ENCODE peak calls at places on chromosomes 11 and 22, in five cellular contexts. One of them, this sample, is unnamed. For H3K4me1, the result is how much of the 10 kb centered on the place peaks cover.

GRCh38 chr11:132158091-132158490 is 787.7 kb downstream of the NTM start:
- DNase-seq in left ventricle myocardium inferior: no peak
- DNase-seq in GM12878: no peak
- DNase-seq in heart right ventricle: no peak
- DNase-seq in cardiac muscle cell: peak
- DNase-seq in this sample: no peak

GRCh38 chr11:112620621-112621394 is 340.4 kb upstream of the NCAM1 start:
- DNase-seq in GM12878: peak
- DNase-seq in cardiac muscle cell: no peak
- DNase-seq in left ventricle myocardium inferior: no peak
- DNase-seq in heart right ventricle: no peak
- DNase-seq in this sample: no peak

GRCh38 chr11:58027341-58027740 is 3.4 kb upstream of the OR6Q1 start:
- DNase-seq in left ventricle myocardium inferior: no peak
- DNase-seq in cardiac muscle cell: no peak
- DNase-seq in heart right ventricle: no peak
- DNase-seq in GM12878: no peak
- DNase-seq in this sample: no peak

GRCh38 chr11:44311339-44312261 is 1.7 kb upstream of the ALX4 start:
- DNase-seq in heart right ventricle: no peak
- DNase-seq in GM12878: no peak
- DNase-seq in left ventricle myocardium inferior: no peak
- DNase-seq in cardiac muscle cell: no peak
- DNase-seq in this sample: peak

GRCh38 chr11:76724162-76724768 is 53.7 kb upstream of the LRRC32 start:
- DNase-seq in heart right ventricle: no peak
- DNase-seq in GM12878: no peak
- DNase-seq in cardiac muscle cell: peak
- DNase-seq in left ventricle myocardium inferior: no peak
- DNase-seq in this sample: no peak

GRCh38 chr11:44564653-44565007 is 833 bp upstream of the CD82 start:
- DNase-seq in GM12878: no peak
- DNase-seq in cardiac muscle cell: no peak
- DNase-seq in heart right ventricle: peak
- DNase-seq in left ventricle myocardium inferior: peak
- DNase-seq in this sample: no peak

GRCh38 chr11:76677010-76677771 is 6.6 kb upstream of the LRRC32 start:
- DNase-seq in cardiac muscle cell: no peak
- DNase-seq in GM12878: no peak
- DNase-seq in left ventricle myocardium inferior: no peak
- DNase-seq in heart right ventricle: no peak
- DNase-seq in this sample: no peak

GRCh38 chr22:25970996-25971811 is 198.1 kb upstream of the SEZ6L start:
- DNase-seq in cardiac muscle cell: no peak
- DNase-seq in GM12878: peak
- DNase-seq in heart right ventricle: no peak
- DNase-seq in left ventricle myocardium inferior: no peak
- DNase-seq in this sample: no peak

GRCh38 chr11:18064450-18065048 is 18.5 kb upstream of the TPH1 start:
- DNase-seq in GM12878: no peak
- DNase-seq in left ventricle myocardium inferior: no peak
- DNase-seq in cardiac muscle cell: no peak
- DNase-seq in heart right ventricle: no peak
- DNase-seq in this sample: no peak

GRCh38 chr11:112613051-112613972 is 347.9 kb upstream of the NCAM1 start:
- DNase-seq in left ventricle myocardium inferior: no peak
- DNase-seq in cardiac muscle cell: no peak
- DNase-seq in heart right ventricle: no peak
- DNase-seq in GM12878: no peak
- DNase-seq in this sample: no peak

GRCh38 chr11:86489442-86489841 is 114.8 kb downstream of the CCDC81 start:
- DNase-seq in GM12878: no peak
- DNase-seq in cardiac muscle cell: no peak
- DNase-seq in left ventricle myocardium inferior: no peak
- DNase-seq in heart right ventricle: no peak
- DNase-seq in this sample: no peak

GRCh38 chr11:114256176-114256897 is 39.9 kb upstream of the NNMT start:
- DNase-seq in heart right ventricle: no peak
- DNase-seq in left ventricle myocardium inferior: no peak
- DNase-seq in GM12878: no peak
- DNase-seq in cardiac muscle cell: no peak
- DNase-seq in this sample: no peak

GRCh38 chr11:80855975-80856524 is 1415.2 kb upstream of the TENM4 start:
- DNase-seq in GM12878: no peak
- DNase-seq in cardiac muscle cell: no peak
- DNase-seq in heart right ventricle: no peak
- DNase-seq in left ventricle myocardium inferior: no peak
- DNase-seq in this sample: no peak

GRCh38 chr11:74320538-74320937 is 9.1 kb upstream of the P4HA3 start:
- DNase-seq in GM12878: no peak
- DNase-seq in heart right ventricle: no peak
- DNase-seq in left ventricle myocardium inferior: no peak
- DNase-seq in cardiac muscle cell: no peak
- DNase-seq in this sample: no peak

GRCh38 chr11:129950319-129951034 is 52.2 kb downstream of the PRDM10 start:
- DNase-seq in left ventricle myocardium inferior: peak
- DNase-seq in GM12878: no peak
- DNase-seq in cardiac muscle cell: no peak
- DNase-seq in heart right ventricle: no peak
- DNase-seq in this sample: no peak

GRCh38 chr11:8109675-8110074 is 28.7 kb downstream of the TUB start:
- DNase-seq in left ventricle myocardium inferior: no peak
- DNase-seq in heart right ventricle: no peak
- DNase-seq in cardiac muscle cell: no peak
- DNase-seq in GM12878: no peak
- DNase-seq in this sample: no peak

GRCh38 chr22:22591348-22592299 is 32.6 kb upstream of the PRAME start:
- DNase-seq in heart right ventricle: no peak
- DNase-seq in GM12878: no peak
- DNase-seq in cardiac muscle cell: no peak
- DNase-seq in left ventricle myocardium inferior: no peak
- DNase-seq in this sample: no peak

GRCh38 chr22:24391836-24392217 is 35.6 kb upstream of the ADORA2A start:
- DNase-seq in left ventricle myocardium inferior: no peak
- DNase-seq in GM12878: no peak
- DNase-seq in heart right ventricle: no peak
- DNase-seq in cardiac muscle cell: no peak
- DNase-seq in this sample: no peak

GRCh38 chr11:9386086-9386485 is 1.6 kb downstream of the IPO7 start:
- DNase-seq in left ventricle myocardium inferior: no peak
- DNase-seq in heart right ventricle: no peak
- DNase-seq in GM12878: no peak
- DNase-seq in cardiac muscle cell: no peak
- DNase-seq in this sample: no peak

GRCh38 chr11:116648229-116649174 is 124.3 kb downstream of the BUD13 start:
- DNase-seq in GM12878: no peak
- DNase-seq in left ventricle myocardium inferior: no peak
- DNase-seq in cardiac muscle cell: no peak
- DNase-seq in heart right ventricle: no peak
- DNase-seq in this sample: peak

GRCh38 chr11:93072236-93072635 is 102.8 kb downstream of the MTNR1B start:
- DNase-seq in heart right ventricle: no peak
- DNase-seq in GM12878: no peak
- DNase-seq in cardiac muscle cell: no peak
- DNase-seq in left ventricle myocardium inferior: no peak
- DNase-seq in this sample: no peak

GRCh38 chr11:10428453-10428852 is 26.6 kb upstream of the AMPD3 start:
- DNase-seq in GM12878: no peak
- DNase-seq in left ventricle myocardium inferior: no peak
- DNase-seq in cardiac muscle cell: no peak
- DNase-seq in heart right ventricle: no peak
- DNase-seq in this sample: no peak

GRCh38 chr11:2745511-2745910 is 45.7 kb upstream of the KCNQ1OT1 start:
- DNase-seq in heart right ventricle: no peak
- DNase-seq in left ventricle myocardium inferior: peak
- DNase-seq in GM12878: no peak
- DNase-seq in cardiac muscle cell: no peak
- DNase-seq in this sample: no peak

GRCh38 chr11:71139516-71140205 is 112.7 kb downstream of the SHANK2 start:
- DNase-seq in cardiac muscle cell: no peak
- DNase-seq in left ventricle myocardium inferior: peak
- DNase-seq in GM12878: no peak
- DNase-seq in heart right ventricle: peak
- DNase-seq in this sample: no peak

GRCh38 chr22:25362215-25362882 is 142.9 kb downstream of the CRYBB2 start:
- DNase-seq in left ventricle myocardium inferior: peak
- DNase-seq in GM12878: no peak
- DNase-seq in cardiac muscle cell: peak
- DNase-seq in heart right ventricle: peak
- DNase-seq in this sample: peak

GRCh38 chr11:50178732-50179131 is 146.1 kb downstream of the OR4C45 start:
- DNase-seq in GM12878: no peak
- DNase-seq in left ventricle myocardium inferior: no peak
- DNase-seq in heart right ventricle: no peak
- DNase-seq in cardiac muscle cell: no peak
- DNase-seq in this sample: no peak

GRCh38 chr22:47786650-47787290 is 1024.3 kb downstream of the TBC1D22A start:
- DNase-seq in cardiac muscle cell: no peak
- DNase-seq in GM12878: no peak
- DNase-seq in heart right ventricle: no peak
- DNase-seq in left ventricle myocardium inferior: no peak
- DNase-seq in this sample: no peak

DNA sequence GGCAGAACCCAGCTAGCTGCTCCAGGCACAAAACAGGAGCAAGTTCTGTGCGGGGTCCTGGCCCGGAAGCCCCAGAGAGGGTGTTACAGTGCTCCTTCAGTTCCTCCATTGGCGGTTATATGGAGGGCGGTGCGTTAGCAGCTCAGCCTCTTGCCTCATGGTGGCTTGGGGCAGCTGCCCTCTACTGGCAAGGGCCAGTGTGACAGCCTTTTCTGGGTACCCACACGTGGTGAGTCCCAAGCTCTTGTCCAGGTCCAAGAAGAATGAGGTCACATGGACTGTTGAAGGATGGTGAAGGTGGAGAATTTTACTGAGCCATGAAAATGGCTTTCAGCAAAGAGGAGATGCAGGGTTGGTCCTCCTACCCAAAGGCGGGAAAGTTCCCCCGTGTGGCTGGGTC is 100.5 kb downstream of the WT1 start:
- DNase-seq in GM12878: no peak
- DNase-seq in heart right ventricle: no peak
- DNase-seq in cardiac muscle cell: no peak
- DNase-seq in left ventricle myocardium inferior: no peak
- DNase-seq in this sample: no peak
- TF ChIP-seq CTCF in GM12878: no peak
- TF ChIP-seq CTCF in heart right ventricle: no peak
- TF ChIP-seq CTCF in cardiac muscle cell: peak
- TF ChIP-seq CTCF in left ventricle myocardium inferior: peak
- TF ChIP-seq CTCF in this sample: no peak

DNA sequence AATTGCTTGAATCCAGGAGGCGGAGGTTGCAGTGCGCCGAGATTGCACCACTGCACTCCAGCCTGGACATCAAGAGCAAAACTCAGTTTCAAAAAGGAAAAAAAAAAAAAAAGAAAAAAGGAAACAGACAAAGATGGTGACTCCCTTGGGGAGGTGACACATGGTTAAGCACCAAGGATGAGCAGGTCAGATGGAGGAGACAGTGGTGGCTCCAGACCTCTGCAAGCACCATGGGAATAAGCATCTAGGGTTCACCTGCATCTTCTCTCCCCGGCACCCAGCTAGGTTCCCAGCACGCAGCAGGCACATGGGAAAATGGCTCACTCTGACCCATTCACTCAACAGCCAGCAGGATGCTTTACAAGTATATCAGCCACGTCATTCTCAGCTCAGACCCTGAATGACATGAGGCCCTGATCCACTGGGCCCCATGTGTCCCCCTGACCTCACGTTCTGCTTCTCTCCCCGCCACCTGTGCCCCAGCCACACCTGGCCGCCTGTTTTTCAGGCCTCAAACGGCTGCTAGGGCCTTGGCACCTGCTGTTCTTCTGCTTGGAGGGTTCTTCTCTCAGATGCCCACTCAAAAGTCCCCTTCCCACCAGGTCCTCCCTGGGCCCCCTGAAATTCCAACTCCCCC is 24.2 kb downstream of the A4GALT start:
- DNase-seq in heart right ventricle: no peak
- DNase-seq in GM12878: no peak
- DNase-seq in left ventricle myocardium inferior: no peak
- DNase-seq in cardiac muscle cell: no peak
- DNase-seq in this sample: no peak
- H3K4me1 ChIP-seq in heart right ventricle: half or more
- H3K4me1 ChIP-seq in GM12878: under half
- H3K4me1 ChIP-seq in left ventricle myocardium inferior: half or more
- H3K4me1 ChIP-seq in cardiac muscle cell: under half
- H3K4me1 ChIP-seq in this sample: under half

GRCh38 chr11:128503231-128503991 is 83.9 kb downstream of the ETS1 start:
- DNase-seq in left ventricle myocardium inferior: no peak
- DNase-seq in GM12878: no peak
- DNase-seq in cardiac muscle cell: no peak
- DNase-seq in heart right ventricle: no peak
- DNase-seq in this sample: peak

GRCh38 chr11:128506999-128507591 is 80.3 kb downstream of the ETS1 start:
- DNase-seq in left ventricle myocardium inferior: peak
- DNase-seq in GM12878: no peak
- DNase-seq in heart right ventricle: peak
- DNase-seq in cardiac muscle cell: no peak
- DNase-seq in this sample: no peak

GRCh38 chr11:128506384-128506783 is 81.0 kb downstream of the ETS1 start:
- DNase-seq in cardiac muscle cell: no peak
- DNase-seq in heart right ventricle: no peak
- DNase-seq in GM12878: no peak
- DNase-seq in left ventricle myocardium inferior: no peak
- DNase-seq in this sample: no peak

GRCh38 chr11:128504489-128504888 is 82.9 kb downstream of the ETS1 start:
- DNase-seq in cardiac muscle cell: no peak
- DNase-seq in heart right ventricle: no peak
- DNase-seq in left ventricle myocardium inferior: no peak
- DNase-seq in GM12878: no peak
- DNase-seq in this sample: no peak

GRCh38 chr11:128505449-128506058 is 81.8 kb downstream of the ETS1 start:
- DNase-seq in cardiac muscle cell: no peak
- DNase-seq in GM12878: no peak
- DNase-seq in left ventricle myocardium inferior: no peak
- DNase-seq in heart right ventricle: no peak
- DNase-seq in this sample: no peak
- H3K27ac ChIP-seq in cardiac muscle cell: no peak
- H3K27ac ChIP-seq in GM12878: no peak
- H3K27ac ChIP-seq in left ventricle myocardium inferior: peak
- H3K27ac ChIP-seq in heart right ventricle: peak
- H3K27ac ChIP-seq in this sample: peak

DNA sequence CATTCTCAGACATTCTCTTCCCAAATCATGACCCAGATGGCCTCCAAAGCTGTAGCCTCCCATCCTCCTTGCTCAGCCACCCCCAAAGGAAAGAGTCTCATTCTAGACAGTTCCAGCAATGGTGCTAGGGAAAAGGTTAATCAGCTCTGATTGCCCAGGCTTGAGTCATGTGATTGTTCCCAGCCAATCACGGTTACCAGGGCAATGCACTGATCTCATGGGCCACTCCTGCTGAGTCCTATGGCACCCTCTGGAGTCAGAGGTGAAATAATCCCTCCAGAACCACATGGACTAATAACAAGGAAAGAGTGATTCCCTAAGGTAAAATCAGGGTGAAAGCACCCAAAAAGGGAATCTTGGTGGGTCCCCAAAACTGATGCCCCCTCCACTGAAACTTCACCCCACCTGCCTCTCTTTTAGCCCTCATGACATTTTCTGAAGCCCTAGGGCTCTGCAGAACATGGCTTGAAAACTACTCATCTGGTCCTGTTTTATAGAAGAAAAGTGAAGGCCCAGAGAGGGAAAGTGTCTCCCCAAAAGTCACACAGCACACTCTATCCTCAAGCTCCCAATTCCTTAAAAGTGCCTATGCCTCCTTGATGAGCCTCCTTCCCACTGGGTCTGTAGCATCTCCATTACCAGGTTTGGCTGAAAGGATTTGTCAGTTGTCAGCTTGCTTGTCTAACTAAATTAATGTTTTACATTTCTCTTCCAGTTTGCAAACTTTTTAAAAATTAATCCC is 203.7 kb downstream of the MN1 start:
- DNase-seq in cardiac muscle cell: no peak
- DNase-seq in left ventricle myocardium inferior: no peak
- DNase-seq in GM12878: no peak
- DNase-seq in heart right ventricle: no peak
- DNase-seq in this sample: no peak
- TF ChIP-seq CTCF in cardiac muscle cell: no peak
- TF ChIP-seq CTCF in left ventricle myocardium inferior: no peak
- TF ChIP-seq CTCF in GM12878: no peak
- TF ChIP-seq CTCF in heart right ventricle: no peak
- TF ChIP-seq CTCF in this sample: no peak